ENCODE peak calls at places on chromosome 19, in six cellular contexts. I, W, C, Z, V and G are unnamed samples.

GRCh38 chr19:23855676-23856075 is 59.0 kb upstream of the ZNF726 start:
- DNase-seq in I (no peak), W (no peak), C (no peak), Z (no peak), V (no peak), G (peak)

GRCh38 chr19:30479231-30479630 is 107.0 kb downstream of the ZNF536 start:
- DNase-seq in I (no peak), W (no peak), C (no peak), Z (no peak), V (no peak), G (no peak)

GRCh38 chr19:51676566-51677083 is 16.5 kb upstream of the SPACA6 start:
- DNase-seq in I (no peak), W (no peak), C (no peak), Z (no peak), V (peak), G (no peak)

GRCh38 chr19:32550666-32551065 is 30.3 kb upstream of the PDCD5 start:
- DNase-seq in I (no peak), W (no peak), C (no peak), Z (no peak), V (no peak), G (no peak)

GRCh38 chr19:40589723-40590429 is 11.3 kb upstream of the LTBP4 start:
- DNase-seq in I (no peak), W (no peak), C (no peak), Z (no peak), V (no peak), G (no peak)

GRCh38 chr19:18865973-18866799 is 29.8 kb downstream of the CERS1 start:
- DNase-seq in I (peak), W (peak), C (peak), Z (no peak), V (peak), G (peak)

GRCh38 chr19:20503536-20503935 is 62.0 kb downstream of the ZNF737 start:
- DNase-seq in I (peak), W (no peak), C (peak), Z (peak), V (no peak), G (no peak)

GRCh38 chr19:31296741-31297390 is 52.4 kb downstream of the TSHZ3 start:
- DNase-seq in I (no peak), W (no peak), C (no peak), Z (no peak), V (no peak), G (no peak)

GRCh38 chr19:17026041-17026658 is 460 bp downstream of the CPAMD8 start:
- DNase-seq in I (no peak), W (no peak), C (no peak), Z (no peak), V (no peak), G (peak)

GRCh38 chr19:11405846-11406643 is 13.1 kb downstream of the RGL3 start:
- DNase-seq in I (no peak), W (peak), C (no peak), Z (no peak), V (no peak), G (no peak)

GRCh38 chr19:19064811-19065745 is 1.3 kb downstream of the SLC25A42 start:
- DNase-seq in I (no peak), W (no peak), C (no peak), Z (no peak), V (peak), G (peak)

GRCh38 chr19:34639491-34640085 is 37.4 kb downstream of the SCGB2B2 start:
- DNase-seq in I (peak), W (no peak), C (peak), Z (peak), V (peak), G (peak)

GRCh38 chr19:6720369-6721112 is at the start of gene C3:
- DNase-seq in I (no peak), W (peak), C (peak), Z (no peak), V (no peak), G (peak)

GRCh38 chr19:46661735-46662592 is 982 bp upstream of the DACT3 start:
- DNase-seq in I (peak), W (peak), C (peak), Z (peak), V (peak), G (peak)

GRCh38 chr19:2853015-2853606 is 11.8 kb downstream of the ZNF555 start:
- DNase-seq in I (no peak), W (no peak), C (no peak), Z (no peak), V (no peak), G (no peak)
- H3K4me3 ChIP-seq in I (no peak), W (no peak), C (no peak), Z (no peak), V (no peak), G (no peak)

GRCh38 chr19:50044922-50045321 is 19.1 kb downstream of the ZNF473 start:
- DNase-seq in I (no peak), W (no peak), C (no peak), Z (no peak), V (no peak), G (no peak)

GRCh38 chr19:50047686-50048085 is 21.9 kb downstream of the ZNF473 start:
- DNase-seq in I (no peak), W (no peak), C (no peak), Z (no peak), V (no peak), G (no peak)

GRCh38 chr19:50050406-50051223 is 24.8 kb downstream of the ZNF473 start:
- DNase-seq in I (peak), W (peak), C (peak), Z (peak), V (peak), G (peak)

GRCh38 chr19:50043967-50044366 is 18.2 kb downstream of the ZNF473 start:
- DNase-seq in I (no peak), W (no peak), C (no peak), Z (no peak), V (no peak), G (no peak)

DNA sequence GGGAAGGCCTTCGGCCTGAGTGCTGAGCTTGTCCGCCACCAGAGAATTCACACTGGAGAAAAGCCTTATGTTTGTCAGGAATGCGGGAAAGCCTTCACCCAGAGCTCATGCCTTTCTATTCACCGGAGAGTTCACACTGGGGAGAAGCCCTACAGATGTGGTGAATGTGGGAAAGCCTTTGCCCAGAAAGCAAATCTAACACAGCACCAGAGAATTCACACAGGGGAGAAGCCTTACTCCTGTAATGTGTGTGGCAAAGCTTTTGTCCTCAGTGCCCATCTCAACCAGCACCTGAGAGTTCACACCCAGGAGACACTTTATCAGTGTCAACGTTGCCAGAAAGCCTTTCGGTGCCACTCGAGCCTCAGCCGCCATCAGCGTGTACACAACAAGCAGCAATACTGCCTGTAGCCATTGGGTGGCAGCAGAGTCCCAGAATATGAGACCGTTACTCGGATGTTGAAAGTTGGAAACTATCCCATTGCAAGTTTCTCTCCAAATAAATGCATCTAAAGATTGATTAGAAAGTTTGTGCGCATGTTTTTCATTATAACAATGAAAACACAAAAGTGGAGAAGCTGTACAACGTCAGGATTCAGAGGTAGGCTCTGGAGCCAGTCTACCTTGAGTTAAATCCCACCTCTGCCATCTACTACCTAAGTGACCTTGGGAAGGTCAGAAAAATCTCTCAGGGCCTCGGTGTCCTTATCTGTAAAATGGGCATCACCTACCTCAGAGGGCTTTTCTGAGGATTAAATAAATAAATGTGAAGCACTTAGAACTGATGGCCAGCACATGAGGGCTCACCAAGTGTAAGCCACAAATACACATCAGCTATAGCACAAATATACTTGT is 21.1 kb downstream of the ZNF473 start:
- DNase-seq in I (no peak), W (peak), C (no peak), Z (no peak), V (peak), G (peak)
- TF ChIP-seq CTCF in I (peak), W (no peak), C (peak), Z (peak), V (peak), G (peak)

DNA sequence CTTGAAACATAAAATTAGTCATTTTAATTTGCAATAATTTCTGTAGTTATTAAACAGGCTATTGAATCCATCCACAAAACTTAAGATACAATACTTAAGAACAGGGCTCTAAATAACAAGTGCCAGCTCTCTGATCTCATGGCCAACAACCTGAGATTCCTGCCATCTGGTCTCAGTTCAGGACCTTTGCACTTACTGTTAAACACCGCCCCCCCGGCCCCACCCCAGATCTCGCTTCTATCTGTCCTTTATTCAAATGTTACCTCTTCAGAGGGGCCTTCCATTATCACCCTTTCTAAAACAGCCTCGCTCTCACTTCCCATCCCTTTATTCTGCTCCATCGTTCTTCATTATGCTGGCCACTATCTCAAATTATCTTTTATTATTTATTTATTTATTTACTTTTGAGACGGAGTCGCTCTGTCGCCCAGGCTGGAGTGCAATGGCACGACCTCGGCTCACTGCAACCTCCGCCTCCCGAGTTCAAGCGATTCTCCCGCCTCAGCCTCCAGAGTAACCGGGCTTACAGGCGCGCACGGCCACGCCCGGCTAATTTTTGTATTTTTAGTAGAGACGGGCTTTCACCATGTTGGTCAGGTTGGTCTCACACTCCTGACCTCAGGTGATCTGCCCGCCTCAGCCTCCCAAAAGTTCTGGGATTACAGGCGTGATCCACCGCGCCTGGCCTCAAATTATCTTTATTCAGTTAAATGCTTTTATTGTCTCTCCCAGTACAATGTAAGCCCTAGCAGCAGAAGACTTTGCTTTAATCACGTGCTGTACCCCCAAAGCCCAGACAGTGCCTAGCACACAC is 838 bp upstream of the SNRNP70 start:
- DNase-seq in I (no peak), W (peak), C (no peak), Z (no peak), V (no peak), G (no peak)
- H3K4me3 ChIP-seq in I (peak), W (peak), C (peak), Z (peak), V (peak), G (peak)

GRCh38 chr19:47694466-47695273 is 18.6 kb upstream of the EHD2 start:
- DNase-seq in I (no peak), W (no peak), C (no peak), Z (no peak), V (no peak), G (no peak)

GRCh38 chr19:47693903-47694302 is 19.3 kb upstream of the EHD2 start:
- DNase-seq in I (no peak), W (no peak), C (no peak), Z (no peak), V (no peak), G (no peak)

GRCh38 chr19:47691782-47692181 is 21.4 kb upstream of the EHD2 start:
- DNase-seq in I (no peak), W (no peak), C (no peak), Z (no peak), V (no peak), G (no peak)

GRCh38 chr19:47695533-47696262 is 17.5 kb upstream of the EHD2 start:
- DNase-seq in I (no peak), W (no peak), C (no peak), Z (no peak), V (no peak), G (no peak)

DNA sequence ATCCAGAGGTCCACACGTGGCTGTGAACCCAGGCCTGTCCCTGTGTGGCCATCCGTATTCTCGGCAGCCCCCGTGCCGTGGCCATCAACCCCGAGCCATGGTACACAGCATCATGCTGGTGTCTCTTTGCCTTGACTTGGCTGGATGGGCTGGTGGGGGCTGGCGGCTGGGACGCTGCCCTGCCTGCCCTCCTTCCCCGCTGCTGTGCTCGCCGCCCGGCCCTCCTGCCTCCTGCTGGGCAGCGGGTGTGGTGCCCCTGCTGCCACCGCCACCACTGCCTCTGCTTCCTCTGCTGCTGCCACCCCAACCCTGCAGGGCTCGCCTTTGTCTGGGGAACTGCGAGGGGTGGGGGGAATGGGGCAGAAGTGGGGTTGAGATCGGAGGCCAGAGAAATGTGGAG is 19.7 kb upstream of the EHD2 start:
- DNase-seq in I (no peak), W (no peak), C (no peak), Z (no peak), V (no peak), G (no peak)
- TF ChIP-seq CTCF in I (no peak), W (no peak), C (no peak), Z (no peak), V (no peak), G (no peak)

DNA sequence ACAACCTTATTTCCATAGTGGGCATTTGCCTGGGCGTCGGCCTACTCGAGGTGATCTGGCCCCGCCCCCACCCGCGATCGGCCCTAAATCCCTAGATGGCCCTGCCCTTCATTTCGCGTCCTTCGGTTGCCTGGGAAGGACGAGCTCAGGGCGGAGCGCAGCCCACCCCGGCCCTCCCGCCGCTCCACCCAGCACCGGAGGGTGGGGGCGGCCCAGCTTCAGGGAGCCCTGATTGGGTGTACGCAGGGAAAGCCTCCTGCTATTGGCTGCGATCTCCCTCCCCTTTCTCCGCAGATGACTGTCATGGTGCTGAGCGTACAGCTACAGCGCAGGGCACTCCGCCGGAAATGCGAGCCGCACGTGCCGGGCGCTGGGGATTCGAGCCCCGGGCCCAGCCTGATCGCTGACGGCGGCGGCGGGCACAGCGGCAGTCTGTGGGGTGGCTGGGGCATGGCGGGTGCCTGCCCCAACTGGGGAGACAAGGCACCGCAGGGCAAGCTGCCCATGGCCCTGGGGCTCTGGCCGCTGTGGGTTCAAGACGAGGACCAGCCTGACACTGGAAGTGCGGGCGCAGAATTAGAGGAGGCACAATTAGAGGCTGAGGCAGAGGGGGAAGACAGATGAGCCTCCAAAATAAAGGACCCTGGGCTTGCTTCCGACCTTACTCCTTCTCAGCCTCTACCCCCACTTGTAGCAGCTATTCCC is 4.3 kb downstream of the CD37 start:
- DNase-seq in I (peak), W (peak), C (peak), Z (peak), V (no peak), G (no peak)
- H3K4me3 ChIP-seq in I (no peak), W (peak), C (peak), Z (no peak), V (no peak), G (no peak)

GRCh38 chr19:45442408-45442926 is 18.8 kb upstream of the ERCC1 start:
- DNase-seq in I (no peak), W (no peak), C (no peak), Z (no peak), V (no peak), G (no peak)

GRCh38 chr19:45444318-45445041 is 20.8 kb upstream of the ERCC1 start:
- DNase-seq in I (peak), W (peak), C (peak), Z (peak), V (no peak), G (peak)

GRCh38 chr19:45443462-45444317 is 20.0 kb upstream of the ERCC1 start:
- DNase-seq in I (peak), W (peak), C (peak), Z (peak), V (no peak), G (peak)

GRCh38 chr19:45440873-45441654 is 17.3 kb upstream of the ERCC1 start:
- DNase-seq in I (peak), W (no peak), C (peak), Z (peak), V (no peak), G (peak)

GRCh38 chr19:45442927-45443461 is 19.3 kb upstream of the ERCC1 start:
- DNase-seq in I (peak), W (no peak), C (peak), Z (peak), V (no peak), G (peak)
- TF ChIP-seq CTCF in I (no peak), W (no peak), C (no peak), Z (no peak), V (no peak), G (no peak)